ENCODE peak calls at places on chromosomes 6 and 20, in five cellular contexts. One of them, this sample, is unnamed.

GRCh38 chr20:51594999-51595532 is 52.5 kb upstream of the NFATC2 start:
- DNase-seq in GM10248: peak
- DNase-seq in keratinocyte: peak
- DNase-seq in CD8-positive, alpha-beta T cell: peak
- DNase-seq in endothelial cell: peak
- DNase-seq in this sample: peak

GRCh38 chr6:47111685-47112084 is 69.6 kb upstream of the ADGRF1 start:
- DNase-seq in GM10248: no peak
- DNase-seq in CD8-positive, alpha-beta T cell: no peak
- DNase-seq in endothelial cell: no peak
- DNase-seq in keratinocyte: no peak
- DNase-seq in this sample: no peak

GRCh38 chr20:43040427-43040826 is 149.3 kb downstream of the PTPRT start:
- DNase-seq in endothelial cell: peak
- DNase-seq in CD8-positive, alpha-beta T cell: no peak
- DNase-seq in GM10248: no peak
- DNase-seq in keratinocyte: no peak
- DNase-seq in this sample: no peak

GRCh38 chr20:37649017-37649416 is 44.8 kb upstream of the CTNNBL1 start:
- DNase-seq in keratinocyte: no peak
- DNase-seq in endothelial cell: no peak
- DNase-seq in GM10248: no peak
- DNase-seq in CD8-positive, alpha-beta T cell: no peak
- DNase-seq in this sample: no peak

GRCh38 chr6:36222924-36223323 is 26.4 kb downstream of the BRPF3 start:
- DNase-seq in endothelial cell: no peak
- DNase-seq in GM10248: no peak
- DNase-seq in CD8-positive, alpha-beta T cell: no peak
- DNase-seq in keratinocyte: no peak
- DNase-seq in this sample: no peak

GRCh38 chr6:42028234-42029061 is 21.9 kb upstream of the TAF8 start:
- DNase-seq in keratinocyte: no peak
- DNase-seq in GM10248: no peak
- DNase-seq in CD8-positive, alpha-beta T cell: no peak
- DNase-seq in endothelial cell: no peak
- DNase-seq in this sample: no peak

GRCh38 chr6:40582892-40583291 is 4.3 kb downstream of the LRFN2 start:
- DNase-seq in CD8-positive, alpha-beta T cell: no peak
- DNase-seq in endothelial cell: no peak
- DNase-seq in keratinocyte: no peak
- DNase-seq in GM10248: no peak
- DNase-seq in this sample: no peak

GRCh38 chr20:48025661-48026060 is 240.4 kb upstream of the SULF2 start:
- DNase-seq in CD8-positive, alpha-beta T cell: no peak
- DNase-seq in keratinocyte: no peak
- DNase-seq in GM10248: no peak
- DNase-seq in endothelial cell: no peak
- DNase-seq in this sample: no peak

GRCh38 chr6:125196613-125197012 is 43.0 kb downstream of the TPD52L1 start:
- DNase-seq in endothelial cell: no peak
- DNase-seq in GM10248: no peak
- DNase-seq in keratinocyte: no peak
- DNase-seq in CD8-positive, alpha-beta T cell: no peak
- DNase-seq in this sample: no peak

GRCh38 chr6:3869284-3869631 is 20.1 kb downstream of the FAM50B start:
- DNase-seq in CD8-positive, alpha-beta T cell: no peak
- DNase-seq in endothelial cell: no peak
- DNase-seq in GM10248: no peak
- DNase-seq in keratinocyte: no peak
- DNase-seq in this sample: no peak

GRCh38 chr6:139981066-139981624 is 606.7 kb upstream of the CITED2 start:
- DNase-seq in GM10248: no peak
- DNase-seq in CD8-positive, alpha-beta T cell: no peak
- DNase-seq in keratinocyte: no peak
- DNase-seq in endothelial cell: no peak
- DNase-seq in this sample: no peak

GRCh38 chr6:35782424-35782823 is 1.6 kb downstream of the CLPSL1 start:
- DNase-seq in GM10248: no peak
- DNase-seq in keratinocyte: no peak
- DNase-seq in CD8-positive, alpha-beta T cell: no peak
- DNase-seq in endothelial cell: no peak
- DNase-seq in this sample: no peak

GRCh38 chr6:3317741-3318211 is 59.0 kb downstream of the PSMG4 start:
- DNase-seq in keratinocyte: no peak
- DNase-seq in endothelial cell: no peak
- DNase-seq in CD8-positive, alpha-beta T cell: no peak
- DNase-seq in GM10248: no peak
- DNase-seq in this sample: no peak

GRCh38 chr20:44035924-44036323 is 121.3 kb downstream of the TOX2 start:
- DNase-seq in CD8-positive, alpha-beta T cell: no peak
- DNase-seq in GM10248: no peak
- DNase-seq in endothelial cell: no peak
- DNase-seq in keratinocyte: no peak
- DNase-seq in this sample: no peak

This sample was measured in NCI-H774.